ENCODE peak calls at places on chromosomes 4 and X, in seven cellular contexts. H is mesendoderm, B is thoracic aorta, I is adrenal gland, O is dorsolateral prefrontal cortex, L is fibroblast of lung, M is heart right ventricle. V is an unnamed sample.

GRCh38 chrX:9955506-9955905 is 11.7 kb upstream of the CLDN34 start:
- DNase-seq in M (no peak), L (peak), H (no peak), O (no peak), B (no peak), I (no peak), V (no peak)

GRCh38 chrX:134377537-134377936 is 82.4 kb upstream of the HPRT1 start:
- DNase-seq in B (no peak), L (peak), O (no peak), H (peak), M (peak), I (peak), V (peak)

GRCh38 chrX:50813843-50814661 is at the start of gene SHROOM4:
- DNase-seq in O (no peak), B (no peak), M (peak), H (peak), L (peak), I (peak), V (no peak)

GRCh38 chr4:41287005-41287404 is 30.3 kb downstream of the UCHL1 start:
- DNase-seq in I (no peak), L (peak), M (no peak), B (no peak), O (no peak), H (no peak), V (no peak)

GRCh38 chr4:15778742-15779231 is 659 bp downstream of the CD38 start:
- DNase-seq in H (peak), M (peak), B (no peak), I (no peak), O (no peak), L (no peak), V (peak)

GRCh38 chr4:65033899-65034298 is 624.6 kb upstream of the TECRL start:
- DNase-seq in L (no peak), I (no peak), O (no peak), M (no peak), B (no peak), H (no peak), V (no peak)

GRCh38 chr4:24890561-24890960 is 22.3 kb downstream of the CCDC149 start:
- DNase-seq in I (no peak), H (no peak), O (no peak), B (no peak), L (no peak), M (no peak), V (no peak)

GRCh38 chrX:69065451-69065850 is 99.8 kb downstream of the PJA1 start:
- DNase-seq in L (no peak), O (no peak), H (no peak), M (no peak), I (no peak), B (no peak), V (no peak)

GRCh38 chr4:22129454-22130075 is 181.0 kb upstream of the KCNIP4 start:
- DNase-seq in I (no peak), M (no peak), L (peak), B (no peak), O (no peak), H (peak), V (peak)

GRCh38 chr4:4761128-4761991 is 98.1 kb upstream of the MSX1 start:
- DNase-seq in O (no peak), M (no peak), L (no peak), I (no peak), H (peak), B (no peak), V (no peak)

DNA sequence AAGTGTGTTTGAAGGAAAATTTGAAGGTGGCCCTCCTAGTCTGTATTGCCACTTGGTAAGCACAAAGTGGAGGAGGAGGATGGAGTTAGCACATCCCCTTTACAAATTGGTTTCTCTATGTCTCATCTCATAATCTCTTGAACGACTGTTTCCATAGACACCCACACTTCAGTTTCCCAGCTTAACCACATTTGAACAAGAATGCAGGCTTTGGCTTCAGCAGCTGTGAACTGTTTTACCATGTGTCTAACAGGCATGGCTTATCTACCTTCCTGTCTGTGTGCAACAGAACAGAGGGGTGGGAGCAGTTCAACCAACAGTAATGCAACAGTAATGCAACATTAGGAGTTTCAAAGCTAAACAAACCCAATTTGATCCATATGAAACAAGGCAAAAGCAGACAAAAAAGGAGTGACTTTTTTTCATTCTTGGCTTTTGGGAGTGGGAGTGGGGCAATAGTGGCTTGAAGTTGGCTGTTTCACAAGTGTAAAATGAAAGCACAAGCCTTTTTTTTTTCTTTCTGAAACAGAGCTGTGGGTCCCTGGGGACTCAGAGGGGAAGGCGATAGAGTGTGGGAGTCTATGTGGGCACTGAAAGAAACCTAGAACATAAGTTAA is 108.0 kb downstream of the ITM2A start:
- DNase-seq in B (no peak), I (no peak), H (no peak), L (no peak), O (no peak), M (peak), V (no peak)
- H3K4me3 ChIP-seq in B (no peak), I (no peak), H (no peak), L (no peak), O (no peak), M (no peak), V (no peak)

GRCh38 chrX:41189156-41189555 is 103.9 kb downstream of the USP9X start:
- DNase-seq in I (no peak), H (no peak), O (no peak), L (no peak), M (no peak), B (no peak), V (no peak)

GRCh38 chrX:41180194-41180902 is 95.1 kb downstream of the USP9X start:
- DNase-seq in M (peak), H (peak), B (no peak), L (peak), I (peak), O (peak), V (peak)

GRCh38 chrX:41184312-41184711 is 99.1 kb downstream of the USP9X start:
- DNase-seq in M (no peak), B (no peak), H (no peak), O (no peak), L (no peak), I (no peak), V (no peak)
- H3K4me3 ChIP-seq in M (no peak), B (no peak), H (no peak), O (no peak), L (no peak), I (no peak), V (no peak)

GRCh38 chr4:138088449-138089208 is 153.5 kb downstream of the SLC7A11 start:
- DNase-seq in O (no peak), I (no peak), L (no peak), B (no peak), H (no peak), M (no peak), V (no peak)

GRCh38 chr4:138092060-138092459 is 150.1 kb downstream of the SLC7A11 start:
- DNase-seq in M (no peak), H (peak), L (no peak), O (no peak), I (no peak), B (no peak), V (no peak)

GRCh38 chr4:138090918-138091659 is 151.1 kb downstream of the SLC7A11 start:
- DNase-seq in H (no peak), L (no peak), B (no peak), I (no peak), O (no peak), M (no peak), V (no peak)

GRCh38 chr4:138087181-138087714 is 154.9 kb downstream of the SLC7A11 start:
- DNase-seq in I (no peak), O (no peak), M (no peak), L (no peak), B (no peak), H (no peak), V (no peak)

DNA sequence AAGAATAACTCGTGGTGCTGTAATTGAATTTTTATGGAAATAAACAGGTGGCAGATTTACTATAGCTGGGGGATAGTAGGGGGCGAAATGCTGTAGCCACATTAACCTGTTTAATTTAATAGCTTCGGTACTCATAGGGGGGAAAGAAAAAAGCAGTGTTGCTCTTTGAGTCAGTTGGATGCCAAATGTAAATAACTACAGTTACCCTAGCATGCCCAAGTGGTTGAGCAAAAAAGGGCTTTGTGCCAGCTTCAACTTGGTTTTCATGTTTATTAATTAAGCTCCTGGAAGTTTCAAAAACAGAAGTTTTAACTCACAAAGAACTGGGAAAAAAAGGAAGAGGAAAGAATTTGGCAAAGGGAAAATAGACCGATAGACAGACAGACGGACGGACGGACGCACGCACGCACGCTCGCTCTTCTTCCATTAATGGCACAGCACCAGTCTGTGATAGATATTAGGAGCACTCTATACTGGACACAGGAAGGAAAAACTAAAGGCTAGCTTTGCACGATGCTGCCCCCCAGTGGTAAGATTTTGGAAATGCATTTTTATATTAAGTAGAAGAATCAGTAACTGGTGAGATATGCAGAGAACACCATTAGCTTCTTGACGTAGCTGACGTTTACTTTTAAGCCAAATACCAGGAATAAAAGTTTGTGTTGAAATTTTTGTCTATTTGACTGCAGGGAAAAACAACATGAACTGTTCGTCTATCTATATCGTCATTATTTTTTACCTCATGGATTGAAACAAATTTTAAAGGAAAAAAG is 151.8 kb downstream of the SLC7A11 start:
- DNase-seq in I (peak), H (peak), B (no peak), O (peak), L (peak), M (peak), V (peak)
- H3K4me3 ChIP-seq in I (no peak), H (no peak), B (peak), O (peak), L (peak), M (no peak), V (peak)

GRCh38 chr4:151284534-151285245 is 7.7 kb downstream of the PRSS48 start:
- DNase-seq in L (no peak), M (no peak), O (no peak), I (no peak), B (no peak), H (peak), V (no peak)
- H3K4me3 ChIP-seq in L (no peak), M (no peak), O (no peak), I (no peak), B (no peak), H (no peak), V (no peak)

GRCh38 chr4:32876546-32876945 is 2156.4 kb downstream of the PCDH7 start:
- DNase-seq in M (no peak), L (no peak), H (no peak), I (no peak), B (no peak), O (no peak), V (no peak)
- H3K4me3 ChIP-seq in M (no peak), L (no peak), H (no peak), I (no peak), B (no peak), O (no peak), V (no peak)

DNA sequence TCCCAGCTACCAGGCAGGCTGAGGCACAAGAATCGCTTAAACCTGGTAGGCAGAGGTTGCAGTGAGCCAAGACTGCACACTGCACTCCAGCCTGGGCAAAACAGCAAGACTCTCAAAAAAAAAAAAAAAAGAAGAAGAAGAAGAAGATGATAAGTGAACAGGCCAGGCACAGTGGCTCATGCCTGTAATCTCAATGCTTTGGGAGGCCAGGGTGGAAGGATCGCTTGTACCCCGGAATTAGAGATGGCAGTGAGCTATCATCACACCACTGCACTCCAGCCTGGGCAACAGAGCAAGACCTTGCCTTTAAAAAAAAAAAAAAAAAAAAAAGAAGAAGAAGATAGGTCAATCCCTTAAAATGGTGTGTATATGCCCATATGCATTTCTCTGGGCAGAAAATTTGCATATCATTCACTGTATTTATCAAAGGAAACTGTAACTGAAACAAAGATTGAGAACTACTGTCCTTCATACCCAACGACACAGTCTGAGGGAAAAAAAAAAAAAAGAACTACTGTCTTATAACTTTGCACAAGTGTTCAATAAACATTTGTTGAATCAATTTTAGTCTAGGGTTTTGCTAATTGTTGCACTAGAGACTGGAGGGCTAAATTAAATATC is 2.3 kb downstream of the RFC1 start:
- DNase-seq in O (no peak), L (no peak), M (no peak), B (no peak), I (no peak), H (no peak), V (no peak)
- H3K4me3 ChIP-seq in O (no peak), L (no peak), M (no peak), B (no peak), I (no peak), H (no peak), V (no peak)

GRCh38 chr4:154010377-154010776 is 221.5 kb upstream of the SFRP2 start:
- DNase-seq in H (no peak), L (no peak), B (no peak), I (no peak), O (no peak), M (no peak), V (peak)
- H3K4me3 ChIP-seq in H (no peak), L (no peak), B (no peak), I (no peak), O (no peak), M (no peak), V (no peak)

DNA sequence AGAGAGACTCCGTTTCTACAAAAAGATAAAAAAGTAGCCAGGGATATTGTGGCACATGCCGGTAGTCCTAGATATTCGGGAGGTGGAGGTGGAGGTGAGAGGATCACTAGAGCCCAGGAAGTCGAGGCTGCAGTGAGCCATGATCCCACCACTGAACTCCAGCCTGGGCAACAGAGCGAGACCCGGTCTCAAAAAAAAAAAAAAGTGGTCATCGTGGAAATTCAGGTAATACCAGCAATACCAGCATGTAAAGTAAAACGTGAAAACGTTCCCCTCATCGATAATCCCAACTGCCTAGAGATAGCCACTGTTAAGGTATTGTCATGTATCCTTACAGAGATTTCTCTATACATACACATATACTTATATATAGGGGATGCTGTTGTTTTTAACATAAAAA is 1.5 kb downstream of the MAGT1 start:
- DNase-seq in B (no peak), M (no peak), L (no peak), I (no peak), H (no peak), O (no peak), V (no peak)
- H3K4me3 ChIP-seq in B (peak), M (no peak), L (peak), I (no peak), H (no peak), O (peak), V (peak)